ENCODE peak calls at places on chromosomes 11 and 22, in eight cellular contexts. H, Y, J, I, L, B, R and O are unnamed samples.
A peak's percentile ranks its signal among the peaks of the same experiment; 100 is the strongest.

GRCh38 chr11:48134221-48134922 is 82.2 kb upstream of the OR4B1 start:
- DNase-seq in I (no peak), R (no peak), L (no peak), J (no peak), B (no peak), H (no peak), Y (no peak), O (no peak)

GRCh38 chr11:128482512-128483191 is 104.7 kb downstream of the ETS1 start:
- DNase-seq in J (peak; percentile 76), L (no peak), H (peak; percentile 92), R (peak; percentile 46), I (no peak), Y (no peak), B (peak; percentile 76), O (peak; percentile 71)

GRCh38 chr11:37504066-37504611 is 906.1 kb upstream of the RAG2 start:
- DNase-seq in R (peak; percentile 90), H (peak; percentile 78), I (no peak), L (no peak), B (no peak), J (peak; percentile 33), Y (no peak), O (no peak)

GRCh38 chr22:20531154-20531403 is 23.7 kb downstream of the MED15 start:
- DNase-seq in J (no peak), R (no peak), B (no peak), I (no peak), L (no peak), Y (no peak), H (no peak), O (no peak)

GRCh38 chr11:2934611-2935239 is 5.5 kb upstream of the PHLDA2 start:
- DNase-seq in R (no peak), J (no peak), L (no peak), I (no peak), Y (no peak), B (no peak), H (no peak), O (peak; percentile 37)

GRCh38 chr11:16911658-16912057 is 102.6 kb downstream of the PLEKHA7 start:
- DNase-seq in R (no peak), J (no peak), I (no peak), Y (no peak), B (no peak), H (no peak), L (no peak), O (no peak)

GRCh38 chr11:33089776-33090175 is 50.4 kb downstream of the TCP11L1 start:
- DNase-seq in L (no peak), J (peak; percentile 46), B (no peak), H (peak; percentile 19), I (no peak), R (peak; percentile 73), Y (no peak), O (no peak)

GRCh38 chr22:32354360-32355351 is 3.0 kb upstream of the RFPL3 start:
- DNase-seq in Y (no peak), R (peak; percentile 67), L (no peak), I (no peak), B (no peak), J (peak; percentile 51), H (peak; percentile 31), O (no peak)

GRCh38 chr22:30208631-30209603 is 37.6 kb downstream of the LIF start:
- DNase-seq in L (no peak), Y (no peak), B (no peak), R (peak; percentile 97), H (peak; percentile 96), J (peak; percentile 83), I (no peak), O (peak; percentile 89)

GRCh38 chr22:27591060-27591459 is 210.5 kb downstream of the MN1 start:
- DNase-seq in R (no peak), L (no peak), H (peak; percentile 30), Y (no peak), B (no peak), J (no peak), I (no peak), O (peak; percentile 76)

GRCh38 chr11:61771995-61772455 is 19.6 kb downstream of the MYRF start:
- DNase-seq in H (peak; percentile 36), Y (no peak), B (no peak), J (no peak), L (no peak), R (no peak), I (no peak), O (no peak)

GRCh38 chr11:3107608-3108182 is 50.5 kb upstream of the CARS1 start:
- DNase-seq in L (no peak), J (no peak), Y (no peak), R (no peak), H (no peak), B (no peak), I (no peak), O (peak; percentile 11)

GRCh38 chr11:128201006-128201405 is 386.4 kb downstream of the ETS1 start:
- DNase-seq in L (no peak), I (no peak), R (no peak), H (no peak), B (no peak), J (no peak), Y (no peak), O (no peak)

GRCh38 chr22:20429254-20430100 is 8.1 kb downstream of the SCARF2 start:
- DNase-seq in L (peak; percentile 59), J (no peak), B (peak; percentile 74), R (no peak), Y (no peak), H (no peak), I (peak; percentile 31), O (peak; percentile 85)

GRCh38 chr11:83438438-83438837 is 152.3 kb upstream of the CCDC90B start:
- DNase-seq in H (no peak), R (no peak), L (no peak), B (no peak), Y (no peak), J (no peak), I (no peak), O (no peak)

GRCh38 chr11:111764621-111765020 is 1.6 kb downstream of the PPP2R1B start:
- DNase-seq in J (peak; percentile 61), I (no peak), Y (no peak), L (no peak), R (peak; percentile 51), B (no peak), H (no peak), O (no peak)

DNA sequence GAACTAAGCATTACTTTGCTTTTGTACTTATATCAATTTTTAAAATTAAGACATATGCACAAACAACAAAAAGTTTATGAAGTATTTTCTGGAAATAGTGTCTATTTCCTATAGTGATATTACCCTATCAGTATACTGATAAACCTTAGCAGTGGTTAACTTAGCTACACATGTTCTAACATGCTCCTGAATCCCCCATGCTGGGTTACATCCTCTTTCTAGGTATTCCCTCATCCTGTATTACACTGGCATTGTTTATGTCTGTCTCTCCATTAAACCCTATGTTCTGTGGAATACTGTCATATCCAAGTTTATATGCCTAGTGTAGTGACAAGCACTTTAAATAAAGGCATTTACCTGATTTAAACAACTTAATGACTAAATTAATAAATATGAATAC is 1.8 kb upstream of the FAR1 start:
- DNase-seq in H (no peak), Y (no peak), R (no peak), B (no peak), L (no peak), J (no peak), I (no peak), O (no peak)
- H3K27ac ChIP-seq in H (no peak overlapping the region), Y (no peak overlapping the region), R (no peak overlapping the region), B (no peak overlapping the region), L (no peak overlapping the region), J (no peak overlapping the region), I (no peak overlapping the region), O (no peak overlapping the region)

GRCh38 chr11:108207683-108208060 is 14.8 kb downstream of the NPAT start:
- DNase-seq in I (no peak), R (no peak), B (no peak), H (no peak), Y (no peak), L (no peak), J (no peak), O (no peak)

GRCh38 chr11:108206969-108207682 is 15.3 kb downstream of the NPAT start:
- DNase-seq in J (no peak), B (no peak), I (no peak), Y (no peak), H (no peak), R (no peak), L (no peak), O (no peak)

GRCh38 chr11:108204376-108204775 is 18.1 kb downstream of the NPAT start:
- DNase-seq in I (no peak), H (no peak), Y (no peak), L (no peak), B (no peak), J (no peak), R (no peak), O (no peak)

GRCh38 chr11:108204918-108205499 is 17.4 kb downstream of the NPAT start:
- DNase-seq in B (no peak), R (no peak), J (no peak), Y (no peak), I (no peak), L (no peak), H (no peak), O (no peak)

DNA sequence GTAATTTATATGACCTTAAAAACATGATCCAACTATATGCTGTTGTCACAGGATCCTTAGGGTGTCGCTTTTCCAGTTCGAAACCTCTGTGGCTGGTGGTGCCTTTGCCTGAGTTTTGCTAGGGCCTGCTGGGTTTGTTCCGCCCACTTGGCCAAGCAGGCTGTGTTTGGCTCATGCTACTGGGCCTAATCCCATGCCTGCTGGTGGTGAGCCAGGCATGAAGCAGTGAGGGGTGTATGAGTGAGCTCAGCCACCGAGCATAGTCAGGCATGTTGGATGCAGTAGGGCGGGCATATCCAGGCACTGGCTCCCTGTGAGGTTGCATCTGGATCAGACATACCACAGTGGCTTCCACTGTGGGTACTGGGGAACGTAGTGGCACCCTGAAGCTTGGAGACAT is 16.3 kb downstream of the NPAT start:
- DNase-seq in J (no peak), I (no peak), H (no peak), L (no peak), R (no peak), Y (no peak), B (no peak), O (peak; percentile 53)
- H3K9me3 ChIP-seq in J (no peaks in the 10 kb centered on the region), I (no peaks in the 10 kb centered on the region), H (no peaks in the 10 kb centered on the region), L (peaks cover 5% of the 10 kb centered on the region), R (peaks cover 16% of the 10 kb centered on the region), Y (no peaks in the 10 kb centered on the region), B (peaks cover 6% of the 10 kb centered on the region), O (no peaks in the 10 kb centered on the region)

DNA sequence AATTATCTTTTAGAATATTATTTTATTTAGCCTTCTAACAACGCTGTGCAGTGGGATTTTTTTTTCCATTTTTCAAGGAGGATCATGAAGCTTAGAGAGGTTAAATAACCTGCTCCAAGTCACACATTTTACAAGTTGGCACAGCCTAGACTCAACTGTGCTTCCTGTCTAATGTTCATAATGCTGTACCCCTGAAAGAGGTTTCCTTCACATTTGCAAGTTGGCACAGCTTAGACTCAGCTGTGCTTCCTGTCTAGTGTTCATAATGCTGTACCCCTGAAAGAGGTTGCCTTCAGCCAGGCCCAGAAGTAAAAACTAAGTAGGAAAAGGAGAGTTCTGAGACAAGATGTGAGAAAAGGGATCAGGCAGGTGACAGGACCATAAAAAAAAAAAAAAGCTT is 7.9 kb upstream of the HEPACAM start:
- DNase-seq in Y (no peak), J (no peak), H (no peak), R (no peak), I (no peak), B (no peak), L (no peak), O (no peak)
- H3K4me3 ChIP-seq in Y (no peak overlapping the region), J (no peak overlapping the region), H (no peak overlapping the region), R (no peak overlapping the region), I (no peak overlapping the region), B (no peak overlapping the region), L (no peak overlapping the region), O (no peak overlapping the region)

DNA sequence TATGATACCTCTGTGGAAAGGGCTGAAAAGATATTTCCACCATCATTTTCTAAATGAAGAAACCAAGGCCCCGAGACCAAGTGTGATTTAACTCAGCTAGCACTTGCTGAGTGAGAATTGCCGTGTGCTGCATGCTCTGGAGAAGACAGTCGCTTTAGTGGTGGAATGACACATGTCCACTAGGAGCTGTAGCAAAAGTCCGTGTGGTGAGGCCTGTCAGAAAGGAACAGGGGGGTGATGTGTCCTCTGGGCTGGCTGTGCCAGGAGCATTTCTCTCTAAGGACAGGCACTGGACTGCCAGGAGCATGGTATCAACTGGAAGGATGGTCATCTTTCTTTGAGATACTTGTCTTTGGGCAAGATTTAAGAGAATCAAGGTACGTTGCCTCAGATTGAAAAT is 72.8 kb downstream of the ATXN10 start:
- DNase-seq in H (no peak), L (no peak), I (no peak), Y (no peak), R (no peak), J (no peak), B (no peak), O (no peak)
- H3K27ac ChIP-seq in H (no peak overlapping the region), L (no peak overlapping the region), I (no peak overlapping the region), Y (no peak overlapping the region), R (no peak overlapping the region), J (no peak overlapping the region), B (no peak overlapping the region), O (no peak overlapping the region)